ENCODE peak calls at places on chromosomes 3 and 15, in eight cellular contexts. Z, S, G, E, D, P, O and J are unnamed samples.
A peak's percentile ranks its signal among the peaks of the same experiment; 100 is the strongest.

GRCh38 chr3:139630532-139630931 is 47.2 kb downstream of the NMNAT3 start:
- DNase-seq in Z (no peak), S (no peak), G (no peak), E (no peak), D (no peak), P (no peak), O (no peak), J (no peak)

GRCh38 chr15:99074446-99074845 is 30.4 kb upstream of the SYNM start:
- DNase-seq in Z (no peak), S (no peak), G (no peak), E (no peak), D (no peak), P (no peak), O (no peak), J (no peak)

GRCh38 chr3:172287811-172288477 is 160.3 kb downstream of the GHSR start:
- DNase-seq in Z (no peak), S (no peak), G (peak; percentile 58), E (no peak), D (no peak), P (no peak), O (no peak), J (no peak)

GRCh38 chr3:9194509-9195184 is 54.8 kb downstream of the SRGAP3 start:
- DNase-seq in Z (no peak), S (no peak), G (no peak), E (no peak), D (no peak), P (no peak), O (no peak), J (no peak)

GRCh38 chr15:87826119-87826730 is 430.3 kb downstream of the NTRK3 start:
- DNase-seq in Z (no peak), S (no peak), G (no peak), E (no peak), D (no peak), P (no peak), O (no peak), J (no peak)

GRCh38 chr15:26773917-26774316 is 1.1 kb upstream of the GABRB3 start:
- DNase-seq in Z (no peak), S (no peak), G (no peak), E (no peak), D (no peak), P (no peak), O (no peak), J (no peak)

GRCh38 chr3:9198805-9199386 is 50.5 kb downstream of the SRGAP3 start:
- DNase-seq in Z (no peak), S (no peak), G (no peak), E (no peak), D (no peak), P (no peak), O (no peak), J (no peak)

GRCh38 chr15:85964471-85964870 is 115.2 kb upstream of the AGBL1 start:
- DNase-seq in Z (no peak), S (no peak), G (no peak), E (no peak), D (no peak), P (no peak), O (no peak), J (no peak)

GRCh38 chr3:106299300-106300098 is 430.7 kb upstream of the CBLB start:
- DNase-seq in Z (no peak), S (no peak), G (no peak), E (peak; percentile 47), D (peak; percentile 28), P (no peak), O (no peak), J (peak; percentile 3)

GRCh38 chr15:25243800-25244097 is 195.1 kb downstream of the UBE3A start:
- DNase-seq in Z (peak; percentile 8), S (peak; percentile 2), G (peak; percentile 1), E (no peak), D (no peak), P (no peak), O (no peak), J (no peak)

GRCh38 chr3:54307616-54308180 is 185.3 kb downstream of the CACNA2D3 start:
- DNase-seq in Z (no peak), S (no peak), G (no peak), E (no peak), D (no peak), P (no peak), O (no peak), J (no peak)

GRCh38 chr3:174540081-174540480 is 319.1 kb upstream of the NAALADL2 start:
- DNase-seq in Z (no peak), S (no peak), G (no peak), E (no peak), D (no peak), P (no peak), O (peak; percentile 94), J (no peak)

GRCh38 chr3:64316971-64317370 is 91.7 kb upstream of the PRICKLE2 start:
- DNase-seq in Z (no peak), S (no peak), G (no peak), E (no peak), D (no peak), P (no peak), O (no peak), J (no peak)

GRCh38 chr3:7322957-7323679 is 462.2 kb downstream of the GRM7 start:
- DNase-seq in Z (no peak), S (no peak), G (no peak), E (no peak), D (no peak), P (no peak), O (no peak), J (no peak)

GRCh38 chr3:191869738-191870418 is 408.9 kb downstream of the PYDC2 start:
- DNase-seq in Z (no peak), S (no peak), G (no peak), E (no peak), D (no peak), P (no peak), O (no peak), J (no peak)

GRCh38 chr3:187677604-187678003 is 7.4 kb upstream of the SST start:
- DNase-seq in Z (no peak), S (no peak), G (no peak), E (no peak), D (no peak), P (no peak), O (peak; percentile 2), J (no peak)

GRCh38 chr3:158105710-158106438 is at the start of gene SHOX2:
- DNase-seq in Z (peak; percentile 23), S (peak; percentile 13), G (peak; percentile 69), E (peak; percentile 65), D (no peak), P (no peak), O (peak; percentile 44), J (no peak)

GRCh38 chr15:99704444-99704838 is 28.8 kb downstream of the LYSMD4 start:
- DNase-seq in Z (no peak), S (no peak), G (no peak), E (peak; percentile 92), D (peak; percentile 71), P (peak; percentile 30), O (peak; percentile 80), J (peak; percentile 81)

GRCh38 chr3:9102240-9102841 is 139.1 kb upstream of the RAD18 start:
- DNase-seq in Z (no peak), S (no peak), G (no peak), E (no peak), D (no peak), P (no peak), O (no peak), J (no peak)

GRCh38 chr3:73580343-73580742 is 44.4 kb downstream of the PDZRN3 start:
- DNase-seq in Z (no peak), S (no peak), G (no peak), E (peak; percentile 89), D (no peak), P (no peak), O (peak; percentile 34), J (peak; percentile 97)

GRCh38 chr3:185958626-185959025 is 20.8 kb upstream of the TRA2B start:
- DNase-seq in Z (no peak), S (no peak), G (no peak), E (peak; percentile 44), D (no peak), P (no peak), O (no peak), J (no peak)

GRCh38 chr3:66499881-66500574 is 794 bp downstream of the LRIG1 start:
- DNase-seq in Z (no peak), S (peak; percentile 27), G (peak; percentile 68), E (peak; percentile 14), D (no peak), P (no peak), O (no peak), J (no peak)

GRCh38 chr3:12629560-12629959 is 34.4 kb downstream of the RAF1 start:
- DNase-seq in Z (peak; percentile 44), S (no peak), G (peak; percentile 63), E (peak; percentile 11), D (peak; percentile 34), P (no peak), O (no peak), J (no peak)

GRCh38 chr15:37125143-37125542 is 24.8 kb upstream of the MEIS2 start:
- DNase-seq in Z (no peak), S (no peak), G (no peak), E (peak; percentile 69), D (no peak), P (no peak), O (no peak), J (no peak)